ENCODE peak calls at places on chromosomes 12 and 14, in nine cellular contexts. Y is cardiac fibroblast; C is left ventricle myocardium inferior; M is NCI-H1417; O is AML-193; E is HS-5; D is naive thymus-derived CD8-positive, alpha-beta T cell; K is heart right ventricle; Z is CD8-positive, alpha-beta T cell. R is an unnamed sample.

GRCh38 chr14:86221755-86222154 is 691.8 kb downstream of the FLRT2 start:
- DNase-seq in Z (no peak), M (no peak), E (no peak), K (no peak), C (no peak), O (no peak), D (no peak), Y (no peak), R (no peak)

GRCh38 chr14:87088588-87088987 is 904.4 kb downstream of the GALC start:
- DNase-seq in K (no peak), Y (no peak), O (no peak), M (no peak), C (no peak), Z (no peak), D (no peak), E (no peak), R (no peak)

GRCh38 chr12:108827941-108828340 is 29.4 kb downstream of the SSH1 start:
- DNase-seq in Z (no peak), O (no peak), C (no peak), K (no peak), D (no peak), Y (peak; percentile 62), E (no peak), M (no peak), R (no peak)

GRCh38 chr12:128269108-128269713 is 2.2 kb downstream of the TMEM132C start:
- DNase-seq in D (no peak), E (no peak), K (no peak), M (no peak), Y (no peak), O (no peak), C (no peak), Z (no peak), R (no peak)

GRCh38 chr14:77195766-77196165 is 14.2 kb downstream of the TMEM63C start:
- DNase-seq in E (no peak), Z (no peak), D (no peak), K (no peak), Y (no peak), C (no peak), M (no peak), O (no peak), R (no peak)

GRCh38 chr14:31038521-31039166 is 12.5 kb upstream of the STRN3 start:
- DNase-seq in K (no peak), O (no peak), D (no peak), C (no peak), Y (peak; percentile 69), Z (no peak), M (no peak), E (no peak), R (no peak)

GRCh38 chr12:79566452-79566851 is 124.3 kb downstream of the PAWR start:
- DNase-seq in O (no peak), M (no peak), C (no peak), Z (no peak), D (no peak), Y (peak; percentile 31), K (no peak), E (no peak), R (no peak)

GRCh38 chr14:57487771-57488170 is 5.9 kb downstream of the CCDC198 start:
- DNase-seq in E (peak; percentile 8), O (no peak), M (no peak), K (no peak), D (no peak), Y (peak; percentile 6), Z (no peak), C (no peak), R (no peak)

GRCh38 chr14:104537613-104537988 is 42.0 kb upstream of the C14orf180 start:
- DNase-seq in M (no peak), E (no peak), D (no peak), C (no peak), Y (no peak), Z (no peak), O (no peak), K (no peak), R (no peak)

GRCh38 chr14:104794641-104795467 is 694 bp downstream of the AKT1 start:
- DNase-seq in O (no peak), M (peak; percentile 42), E (peak; percentile 5), K (no peak), Z (no peak), D (peak; percentile 40), Y (peak; percentile 43), C (no peak), R (peak; percentile 52)

GRCh38 chr14:34596891-34597290 is 33.1 kb downstream of the SNX6 start:
- DNase-seq in K (no peak), D (no peak), C (no peak), O (no peak), M (no peak), Z (no peak), E (no peak), Y (no peak), R (no peak)

GRCh38 chr12:51636581-51636980 is 45.5 kb downstream of the SCN8A start:
- DNase-seq in O (peak; percentile 44), M (no peak), Y (peak; percentile 58), E (peak; percentile 60), Z (no peak), D (no peak), K (no peak), C (no peak), R (no peak)

GRCh38 chr14:68924392-68925158 is 54.5 kb downstream of the ACTN1 start:
- DNase-seq in E (no peak), O (no peak), K (peak; percentile 48), Y (no peak), M (no peak), Z (no peak), C (peak; percentile 46), D (no peak), R (no peak)

GRCh38 chr14:57382283-57382682 is 8.1 kb upstream of the NAA30 start:
- DNase-seq in O (no peak), K (no peak), Y (peak; percentile 96), D (no peak), E (peak; percentile 78), C (no peak), M (no peak), Z (no peak), R (no peak)

GRCh38 chr12:42473130-42473529 is 116.4 kb downstream of the PRICKLE1 start:
- DNase-seq in K (no peak), Z (no peak), D (no peak), Y (peak; percentile 68), E (no peak), O (no peak), M (no peak), C (no peak), R (no peak)

GRCh38 chr14:23370221-23370620 is 2.4 kb upstream of the IL25 start:
- DNase-seq in E (no peak), D (no peak), K (no peak), Z (no peak), Y (no peak), M (no peak), O (no peak), C (no peak), R (no peak)

GRCh38 chr12:94304566-94305061 is 155.1 kb downstream of the CEP83 start:
- DNase-seq in Y (peak; percentile 35), K (no peak), D (no peak), M (no peak), Z (no peak), C (no peak), E (no peak), O (no peak), R (no peak)

GRCh38 chr14:74326369-74327152 is 21.7 kb upstream of the VRTN start:
- DNase-seq in Z (no peak), C (no peak), Y (no peak), K (no peak), M (peak; percentile 61), O (no peak), D (no peak), E (no peak), R (no peak)

GRCh38 chr12:108939594-108939993 is 59.7 kb downstream of the DAO start:
- DNase-seq in M (no peak), Y (peak; percentile 26), O (no peak), K (no peak), Z (no peak), D (no peak), E (no peak), C (no peak), R (peak; percentile 4)

GRCh38 chr14:75906680-75907280 is 75.0 kb downstream of the TGFB3 start:
- DNase-seq in M (peak; percentile 37), Y (peak; percentile 81), Z (peak; percentile 76), O (peak; percentile 64), D (peak; percentile 60), K (peak; percentile 25), E (no peak), C (no peak), R (peak; percentile 52)